ENCODE peak calls at places on chromosome 16, in seven cellular contexts. One of them, this sample, is unnamed.

GRCh38 chr16:3659200-3659599 is 4.7 kb downstream of the DNASE1 start:
- DNase-seq in tibial artery: no peak
- DNase-seq in left lung: no peak
- DNase-seq in AG04450: no peak
- DNase-seq in aorta: no peak
- DNase-seq in CD4-positive, alpha-beta T cell: no peak
- DNase-seq in epithelial cell of prostate: no peak
- DNase-seq in this sample: no peak

GRCh38 chr16:46618516-46618915 is 2.7 kb downstream of the SHCBP1 start:
- DNase-seq in aorta: no peak
- DNase-seq in CD4-positive, alpha-beta T cell: no peak
- DNase-seq in tibial artery: no peak
- DNase-seq in left lung: no peak
- DNase-seq in AG04450: no peak
- DNase-seq in epithelial cell of prostate: no peak
- DNase-seq in this sample: no peak

GRCh38 chr16:89402962-89403361 is 87.4 kb downstream of the ANKRD11 start:
- DNase-seq in left lung: peak; percentile 54
- DNase-seq in epithelial cell of prostate: no peak
- DNase-seq in AG04450: no peak
- DNase-seq in tibial artery: no peak
- DNase-seq in CD4-positive, alpha-beta T cell: no peak
- DNase-seq in aorta: no peak
- DNase-seq in this sample: no peak

GRCh38 chr16:59067207-59067606 is 333.1 kb upstream of the GOT2 start:
- DNase-seq in epithelial cell of prostate: no peak
- DNase-seq in left lung: no peak
- DNase-seq in aorta: peak; percentile 55
- DNase-seq in tibial artery: no peak
- DNase-seq in CD4-positive, alpha-beta T cell: no peak
- DNase-seq in AG04450: no peak
- DNase-seq in this sample: no peak

GRCh38 chr16:10835281-10835931 is 16.8 kb upstream of the TVP23A start:
- DNase-seq in left lung: no peak
- DNase-seq in tibial artery: peak; percentile 17
- DNase-seq in epithelial cell of prostate: no peak
- DNase-seq in aorta: peak; percentile 14
- DNase-seq in AG04450: no peak
- DNase-seq in CD4-positive, alpha-beta T cell: no peak
- DNase-seq in this sample: no peak

GRCh38 chr16:69406780-69407331 is 17.6 kb upstream of the CYB5B start:
- DNase-seq in tibial artery: no peak
- DNase-seq in AG04450: no peak
- DNase-seq in epithelial cell of prostate: no peak
- DNase-seq in CD4-positive, alpha-beta T cell: no peak
- DNase-seq in left lung: no peak
- DNase-seq in aorta: no peak
- DNase-seq in this sample: no peak

GRCh38 chr16:29784901-29785500 is 5.5 kb upstream of the KIF22 start:
- DNase-seq in CD4-positive, alpha-beta T cell: peak; percentile 73
- DNase-seq in tibial artery: peak; percentile 83
- DNase-seq in left lung: peak; percentile 95
- DNase-seq in AG04450: no peak
- DNase-seq in epithelial cell of prostate: no peak
- DNase-seq in aorta: peak; percentile 88
- DNase-seq in this sample: peak; percentile 69

GRCh38 chr16:55495616-55496289 is 13.1 kb upstream of the LPCAT2 start:
- DNase-seq in epithelial cell of prostate: peak; percentile 95
- DNase-seq in aorta: no peak
- DNase-seq in AG04450: no peak
- DNase-seq in left lung: no peak
- DNase-seq in tibial artery: no peak
- DNase-seq in CD4-positive, alpha-beta T cell: no peak
- DNase-seq in this sample: no peak

GRCh38 chr16:50680556-50680893 is 587 bp downstream of the SNX20 start:
- DNase-seq in CD4-positive, alpha-beta T cell: no peak
- DNase-seq in tibial artery: peak; percentile 20
- DNase-seq in left lung: no peak
- DNase-seq in aorta: no peak
- DNase-seq in AG04450: no peak
- DNase-seq in epithelial cell of prostate: no peak
- DNase-seq in this sample: no peak

GRCh38 chr16:70254095-70254964 is 2.6 kb upstream of the EXOSC6 start:
- DNase-seq in tibial artery: no peak
- DNase-seq in aorta: no peak
- DNase-seq in epithelial cell of prostate: no peak
- DNase-seq in CD4-positive, alpha-beta T cell: no peak
- DNase-seq in left lung: no peak
- DNase-seq in AG04450: no peak
- DNase-seq in this sample: no peak

DNA sequence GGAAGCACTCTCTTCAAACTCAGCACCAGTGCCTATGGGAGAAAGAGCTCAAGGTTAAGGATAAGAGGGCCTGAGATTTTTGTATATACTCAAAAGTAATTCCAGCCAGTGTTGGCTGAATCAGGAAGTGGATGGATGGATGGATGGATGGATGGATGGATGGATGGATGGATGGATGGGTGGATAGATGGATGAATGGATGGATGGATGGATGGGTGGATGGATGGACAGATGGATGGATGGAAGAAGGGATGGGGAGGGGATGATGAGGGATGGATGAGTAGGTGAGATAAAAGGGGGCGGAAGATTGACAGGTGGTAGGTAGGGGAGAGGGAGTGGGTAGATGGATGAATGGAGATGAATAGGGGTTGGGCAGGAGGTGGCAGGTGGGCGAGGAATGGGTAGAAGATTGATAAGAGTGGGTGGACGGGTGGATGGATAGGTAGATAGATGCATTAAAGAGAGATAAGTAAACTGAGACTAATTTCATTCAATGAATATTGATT is 4.1 kb downstream of the CX3CL1 start:
- DNase-seq in AG04450: no peak
- DNase-seq in epithelial cell of prostate: no peak
- DNase-seq in aorta: no peak
- DNase-seq in left lung: no peak
- DNase-seq in tibial artery: no peak
- DNase-seq in CD4-positive, alpha-beta T cell: no peak
- DNase-seq in this sample: no peak
- H3K27ac ChIP-seq in AG04450: no peak overlapping the region
- H3K27ac ChIP-seq in epithelial cell of prostate: no peak overlapping the region
- H3K27ac ChIP-seq in aorta: no peak overlapping the region
- H3K27ac ChIP-seq in left lung: no peak overlapping the region
- H3K27ac ChIP-seq in tibial artery: peak overlapping the region; percentile 96
- H3K27ac ChIP-seq in CD4-positive, alpha-beta T cell: no peak overlapping the region
- H3K27ac ChIP-seq in this sample: peak overlapping the region; percentile 98

DNA sequence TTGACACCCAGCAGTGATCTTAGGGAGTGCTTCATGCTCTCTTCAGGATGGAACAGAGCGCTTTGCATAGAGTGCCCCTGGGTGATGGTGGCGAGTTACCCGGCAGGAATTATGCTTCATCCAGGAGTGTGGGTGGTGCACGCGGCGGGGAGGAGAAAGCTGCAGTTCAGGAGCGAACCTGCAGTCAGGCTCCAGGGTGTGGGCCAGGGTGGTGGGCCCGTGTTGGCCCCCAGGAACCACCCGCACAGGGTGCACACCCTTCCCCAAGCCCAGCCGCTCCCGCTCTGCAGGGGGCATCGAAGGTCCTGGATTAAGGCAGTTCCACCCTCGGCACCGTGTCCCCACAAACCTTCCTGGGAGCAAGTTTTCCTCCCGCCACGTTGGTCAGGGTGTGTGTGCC is 3.9 kb downstream of the RAB40C start:
- DNase-seq in CD4-positive, alpha-beta T cell: no peak
- DNase-seq in left lung: peak; percentile 58
- DNase-seq in AG04450: no peak
- DNase-seq in tibial artery: no peak
- DNase-seq in aorta: peak; percentile 45
- DNase-seq in epithelial cell of prostate: no peak
- DNase-seq in this sample: no peak
- H3K27ac ChIP-seq in CD4-positive, alpha-beta T cell: no peak overlapping the region
- H3K27ac ChIP-seq in left lung: peak overlapping the region; percentile 82
- H3K27ac ChIP-seq in AG04450: no peak overlapping the region
- H3K27ac ChIP-seq in tibial artery: no peak overlapping the region
- H3K27ac ChIP-seq in aorta: no peak overlapping the region
- H3K27ac ChIP-seq in epithelial cell of prostate: no peak overlapping the region
- H3K27ac ChIP-seq in this sample: peak overlapping the region; percentile 64

DNA sequence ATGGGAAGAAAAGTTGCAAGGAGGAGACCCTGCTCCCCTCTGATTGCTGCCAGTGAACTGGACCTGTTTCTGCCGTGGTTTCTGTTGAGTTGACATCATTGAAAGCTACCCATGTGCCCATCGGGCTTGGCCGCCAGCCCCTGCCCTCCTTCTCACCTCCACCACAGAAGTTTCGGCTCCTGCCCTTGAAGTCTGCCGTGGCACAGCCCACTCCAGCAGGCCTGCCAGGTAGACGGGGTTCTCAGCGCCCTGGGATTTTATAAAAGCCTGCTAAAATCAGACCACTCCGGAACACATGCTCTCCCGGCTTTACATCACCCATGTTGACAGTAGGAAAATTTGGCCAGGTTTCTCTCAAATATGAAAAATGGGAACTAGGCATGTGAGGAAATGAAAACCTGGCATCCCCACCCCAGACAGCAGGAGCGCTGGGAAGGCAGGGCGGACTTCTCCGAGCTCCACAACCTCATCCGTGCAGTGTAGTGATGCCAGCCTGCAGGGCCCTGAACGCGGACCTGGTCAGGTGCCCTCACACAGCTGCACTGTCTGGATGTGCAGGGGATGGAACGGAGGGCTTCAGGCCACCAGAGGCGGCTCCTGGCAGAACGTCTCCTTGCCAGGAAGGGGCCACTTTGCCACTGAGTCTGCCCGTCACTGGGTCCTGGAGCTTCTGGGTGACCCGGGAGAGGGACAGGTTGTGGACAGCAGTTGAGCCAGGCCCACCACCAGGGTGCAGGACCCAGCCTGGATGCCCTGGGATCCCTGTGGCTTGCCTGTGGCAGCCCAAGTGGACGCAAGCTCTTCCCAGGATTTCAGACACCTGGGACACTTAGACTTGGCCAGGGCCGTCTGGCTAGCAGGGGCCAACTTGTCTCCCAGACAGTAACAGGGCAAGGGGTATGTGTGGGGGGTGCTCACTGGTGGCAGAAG is 6.9 kb upstream of the GSE1 start:
- DNase-seq in aorta: no peak
- DNase-seq in CD4-positive, alpha-beta T cell: no peak
- DNase-seq in AG04450: no peak
- DNase-seq in left lung: no peak
- DNase-seq in epithelial cell of prostate: no peak
- DNase-seq in tibial artery: no peak
- DNase-seq in this sample: no peak
- H3K27ac ChIP-seq in aorta: no peak overlapping the region
- H3K27ac ChIP-seq in CD4-positive, alpha-beta T cell: no peak overlapping the region
- H3K27ac ChIP-seq in AG04450: no peak overlapping the region
- H3K27ac ChIP-seq in left lung: no peak overlapping the region
- H3K27ac ChIP-seq in epithelial cell of prostate: no peak overlapping the region
- H3K27ac ChIP-seq in tibial artery: no peak overlapping the region
- H3K27ac ChIP-seq in this sample: peak overlapping the region; percentile 29

DNA sequence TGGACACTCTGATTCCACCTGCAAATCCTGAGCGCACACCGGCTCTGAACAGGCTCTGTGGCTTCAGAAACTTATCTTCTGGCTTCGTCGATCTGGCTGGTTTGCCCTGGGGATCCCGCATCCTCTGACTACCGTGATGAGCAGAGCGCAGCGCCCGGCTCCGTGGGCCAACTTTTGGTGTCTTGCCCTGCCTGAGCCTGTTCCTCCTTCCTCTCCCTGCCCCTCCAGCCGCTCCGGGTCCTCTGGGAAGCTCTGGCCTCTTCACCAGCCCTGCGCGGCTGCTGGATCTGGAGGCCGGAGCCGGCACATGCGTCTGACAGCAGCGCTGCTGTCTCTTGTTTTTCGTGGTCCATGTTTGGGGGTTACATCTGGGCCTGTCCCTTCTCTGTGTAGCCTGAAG is 65.6 kb downstream of the JPH3 start:
- DNase-seq in tibial artery: no peak
- DNase-seq in CD4-positive, alpha-beta T cell: no peak
- DNase-seq in AG04450: no peak
- DNase-seq in epithelial cell of prostate: no peak
- DNase-seq in aorta: no peak
- DNase-seq in left lung: peak; percentile 66
- DNase-seq in this sample: no peak
- H3K27ac ChIP-seq in tibial artery: no peak overlapping the region
- H3K27ac ChIP-seq in CD4-positive, alpha-beta T cell: no peak overlapping the region
- H3K27ac ChIP-seq in AG04450: no peak overlapping the region
- H3K27ac ChIP-seq in epithelial cell of prostate: no peak overlapping the region
- H3K27ac ChIP-seq in aorta: no peak overlapping the region
- H3K27ac ChIP-seq in left lung: no peak overlapping the region
- H3K27ac ChIP-seq in this sample: no peak overlapping the region

DNA sequence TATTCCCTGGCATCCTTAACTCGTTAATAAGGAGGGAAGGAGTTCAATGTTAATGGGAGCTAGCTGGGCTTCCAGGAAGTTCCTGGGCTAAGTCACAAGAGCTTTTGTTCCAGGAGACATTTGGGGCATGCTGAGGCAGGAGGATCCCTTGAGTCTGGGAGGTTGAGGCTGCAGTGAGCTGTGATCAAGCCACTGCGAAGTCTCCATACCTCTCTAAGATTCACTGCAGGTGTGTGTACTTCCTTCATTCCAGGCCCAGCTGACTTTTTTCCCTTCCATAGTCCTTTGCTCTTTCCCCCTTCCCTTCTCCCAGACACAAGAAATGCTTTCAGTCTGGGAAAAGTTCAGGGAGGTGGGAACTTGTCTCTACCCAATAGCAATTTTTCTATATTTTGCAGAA is 489.8 kb downstream of the NPIPA7 start:
- DNase-seq in AG04450: no peak
- DNase-seq in epithelial cell of prostate: no peak
- DNase-seq in left lung: no peak
- DNase-seq in aorta: no peak
- DNase-seq in CD4-positive, alpha-beta T cell: no peak
- DNase-seq in tibial artery: no peak
- DNase-seq in this sample: no peak
- H3K27ac ChIP-seq in AG04450: no peak overlapping the region
- H3K27ac ChIP-seq in epithelial cell of prostate: no peak overlapping the region
- H3K27ac ChIP-seq in left lung: no peak overlapping the region
- H3K27ac ChIP-seq in aorta: no peak overlapping the region
- H3K27ac ChIP-seq in CD4-positive, alpha-beta T cell: no peak overlapping the region
- H3K27ac ChIP-seq in tibial artery: no peak overlapping the region
- H3K27ac ChIP-seq in this sample: no peak overlapping the region

GRCh38 chr16:67723940-67724339 is 4.8 kb upstream of the GFOD2 start:
- DNase-seq in epithelial cell of prostate: no peak
- DNase-seq in aorta: no peak
- DNase-seq in CD4-positive, alpha-beta T cell: no peak
- DNase-seq in AG04450: no peak
- DNase-seq in tibial artery: peak; percentile 50
- DNase-seq in left lung: no peak
- DNase-seq in this sample: no peak
- H3K27ac ChIP-seq in epithelial cell of prostate: peak overlapping the region; percentile 39
- H3K27ac ChIP-seq in aorta: no peak overlapping the region
- H3K27ac ChIP-seq in CD4-positive, alpha-beta T cell: no peak overlapping the region
- H3K27ac ChIP-seq in AG04450: no peak overlapping the region
- H3K27ac ChIP-seq in tibial artery: no peak overlapping the region
- H3K27ac ChIP-seq in left lung: no peak overlapping the region
- H3K27ac ChIP-seq in this sample: no peak overlapping the region

This sample was measured in breast epithelium.